ENCODE peak calls at places on chromosomes 1 and 21, in nine cellular contexts. E is tibial nerve, I is RWPE2, L is psoas muscle, T is hepatocyte, B is IMR-90, D is thoracic aorta, N is prostate gland, Q is kidney. J is an unnamed sample.

GRCh38 chr1:170893655-170894297 is 41.6 kb upstream of the MROH9 start:
- DNase-seq in D (no peak), L (no peak), E (no peak), Q (no peak), T (no peak), B (no peak), N (no peak), I (no peak), J (no peak)

GRCh38 chr1:202967684-202968281 is 726 bp upstream of the CYB5R1 start:
- DNase-seq in B (no peak), Q (no peak), I (no peak), N (no peak), D (no peak), E (no peak), T (peak; percentile 50), L (no peak), J (peak; percentile 26)

GRCh38 chr21:41817228-41817627 is 50.4 kb upstream of the RIPK4 start:
- DNase-seq in B (peak; percentile 83), I (no peak), Q (no peak), L (no peak), E (peak; percentile 58), N (peak; percentile 71), D (no peak), T (peak; percentile 81), J (peak; percentile 41)

GRCh38 chr21:25565272-25566199 is 41.7 kb downstream of the MRPL39 start:
- DNase-seq in L (no peak), T (no peak), I (no peak), N (no peak), E (no peak), B (no peak), D (no peak), Q (no peak), J (no peak)

GRCh38 chr1:214550339-214551051 is 907 bp downstream of the PTPN14 start:
- DNase-seq in T (no peak), L (no peak), I (no peak), Q (peak; percentile 70), N (no peak), D (no peak), B (no peak), E (no peak), J (no peak)

GRCh38 chr21:32516729-32517649 is 68.3 kb downstream of the TCP10L start:
- DNase-seq in Q (no peak), L (no peak), I (no peak), E (no peak), D (no peak), T (peak; percentile 28), B (peak; percentile 99), N (no peak), J (no peak)

GRCh38 chr21:35071347-35071746 is 22.2 kb upstream of the RUNX1 start:
- DNase-seq in B (no peak), L (no peak), E (no peak), D (no peak), N (no peak), I (no peak), Q (no peak), T (no peak), J (no peak)

GRCh38 chr1:152436593-152437338 is 22.7 kb upstream of the CRNN start:
- DNase-seq in I (no peak), D (no peak), Q (no peak), T (no peak), L (no peak), N (no peak), E (no peak), B (no peak), J (no peak)

GRCh38 chr1:231855966-231856365 is 229.4 kb downstream of the DISC1 start:
- DNase-seq in B (no peak), N (no peak), D (no peak), T (no peak), Q (no peak), E (no peak), I (no peak), L (no peak), J (no peak)

GRCh38 chr1:28508435-28508754 is 2.6 kb downstream of the RCC1 start:
- DNase-seq in I (no peak), Q (no peak), D (no peak), N (no peak), B (no peak), T (no peak), L (no peak), E (no peak), J (no peak)

GRCh38 chr1:181122227-181122626 is 33.7 kb downstream of the IER5 start:
- DNase-seq in N (no peak), I (no peak), E (no peak), L (peak; percentile 68), T (no peak), Q (no peak), D (no peak), B (no peak), J (no peak)

GRCh38 chr1:159007734-159008133 is 2.0 kb upstream of the IFI16 start:
- DNase-seq in T (no peak), D (no peak), Q (no peak), I (no peak), E (no peak), B (no peak), N (no peak), L (no peak), J (no peak)

GRCh38 chr1:159008744-159009188 is 941 bp upstream of the IFI16 start:
- DNase-seq in Q (no peak), T (no peak), N (no peak), D (no peak), E (no peak), I (no peak), L (no peak), B (peak; percentile 16), J (peak; percentile 76)

GRCh38 chr1:159010398-159010797 is 691 bp downstream of the IFI16 start:
- DNase-seq in B (no peak), Q (no peak), L (no peak), D (no peak), E (no peak), I (no peak), T (no peak), N (no peak), J (peak; percentile 11)

GRCh38 chr1:159009704-159010361 is at the start of gene IFI16:
- DNase-seq in D (peak; percentile 55), Q (no peak), B (peak; percentile 96), N (peak; percentile 64), E (peak; percentile 74), L (no peak), I (no peak), T (peak; percentile 83), J (peak; percentile 75)

DNA sequence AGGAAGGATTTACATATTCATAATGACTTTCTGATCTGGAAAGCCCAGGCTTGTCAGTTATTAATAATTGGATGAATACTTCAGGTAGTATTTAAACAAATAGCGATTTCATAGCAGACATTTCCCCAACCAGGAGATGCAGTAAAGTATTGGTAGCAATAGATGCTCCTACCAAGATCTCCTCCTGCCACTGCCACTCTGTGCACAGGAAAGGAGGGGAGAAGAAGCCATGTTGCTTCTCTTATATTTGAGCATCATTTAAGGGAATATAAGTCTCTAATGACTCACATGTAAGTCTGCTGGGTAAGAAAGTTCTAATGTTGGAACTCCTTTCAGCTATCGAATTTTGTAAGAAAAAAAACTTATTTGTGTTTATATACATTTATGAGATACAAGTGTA is 420 bp upstream of the IFI16 start:
- DNase-seq in B (no peak), T (no peak), L (no peak), I (no peak), D (no peak), Q (no peak), E (no peak), N (no peak), J (no peak)
- H3K4me1 ChIP-seq in B (peaks cover 13% of the 10 kb centered on the region), T (peaks cover 44% of the 10 kb centered on the region), L (no peaks in the 10 kb centered on the region), I (peaks cover 19% of the 10 kb centered on the region), D (peaks cover 7% of the 10 kb centered on the region), Q (peaks cover 2% of the 10 kb centered on the region), E (peaks cover 45% of the 10 kb centered on the region), N (no peaks in the 10 kb centered on the region), J (peaks cover 30% of the 10 kb centered on the region)

DNA sequence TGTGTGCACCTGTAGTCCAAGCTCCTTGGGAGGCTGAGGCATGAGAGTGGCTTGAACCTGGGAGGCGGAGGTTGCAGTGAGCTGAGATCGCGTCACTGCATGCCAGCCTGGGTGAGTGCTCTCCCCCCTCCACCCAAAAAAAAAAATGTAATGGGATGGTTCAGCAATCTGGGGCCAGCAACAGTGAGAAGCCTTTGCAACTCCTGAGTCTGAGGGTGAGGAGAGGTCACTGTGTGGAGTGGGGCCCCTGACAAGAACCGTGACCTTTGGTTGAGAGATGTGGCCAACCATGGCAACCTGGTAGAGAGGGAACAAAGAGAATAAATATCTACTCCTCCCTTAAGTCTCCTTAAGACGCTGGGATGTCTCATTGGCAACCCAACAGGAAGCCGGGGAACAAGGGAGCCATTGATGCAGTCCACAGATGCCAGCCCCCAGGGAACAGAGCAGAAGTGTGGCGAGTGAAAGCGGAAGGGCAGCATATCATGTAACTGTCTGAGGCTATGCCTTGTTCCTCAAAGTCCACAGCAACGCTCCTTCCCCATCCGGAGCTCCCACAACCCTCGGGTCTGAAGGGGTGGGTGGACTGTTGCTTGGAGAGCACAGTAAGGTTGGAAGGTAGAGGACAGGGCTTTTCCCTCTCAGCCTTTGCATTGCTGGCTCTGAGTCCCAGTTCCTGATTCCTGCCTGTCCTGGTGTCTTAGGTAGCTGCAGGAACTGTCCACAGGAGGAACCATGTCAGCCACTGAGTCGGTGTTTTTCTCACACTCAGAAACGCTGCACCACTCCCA is 8.3 kb downstream of the TRNP1 start:
- DNase-seq in T (peak; percentile 34), L (peak; percentile 64), B (no peak), N (no peak), I (peak; percentile 70), Q (no peak), D (no peak), E (peak; percentile 69), J (no peak)
- H3K4me1 ChIP-seq in T (peaks cover 53% of the 10 kb centered on the region), L (peaks cover 7% of the 10 kb centered on the region), B (peaks cover 47% of the 10 kb centered on the region), N (peaks cover 3% of the 10 kb centered on the region), I (peaks cover 68% of the 10 kb centered on the region), Q (peaks cover 30% of the 10 kb centered on the region), D (peaks cover 40% of the 10 kb centered on the region), E (peaks cover 51% of the 10 kb centered on the region), J (peaks cover 4% of the 10 kb centered on the region)

GRCh38 chr1:8595919-8596318 is 221.5 kb downstream of the RERE start:
- DNase-seq in L (no peak), I (no peak), Q (no peak), E (no peak), N (no peak), B (peak; percentile 84), T (no peak), D (no peak), J (no peak)
- H3K4me1 ChIP-seq in L (peaks cover 39% of the 10 kb centered on the region), I (no peaks in the 10 kb centered on the region), Q (peaks cover 14% of the 10 kb centered on the region), E (peaks cover 23% of the 10 kb centered on the region), N (peaks cover 5% of the 10 kb centered on the region), B (peaks cover 25% of the 10 kb centered on the region), T (peaks cover 15% of the 10 kb centered on the region), D (peaks cover 7% of the 10 kb centered on the region), J (no peaks in the 10 kb centered on the region)

GRCh38 chr1:201710632-201711031 is 118.3 kb upstream of the IPO9 start:
- DNase-seq in N (no peak), D (no peak), L (no peak), Q (no peak), E (no peak), T (no peak), I (no peak), B (no peak), J (no peak)

GRCh38 chr1:201713093-201713810 is 115.7 kb upstream of the IPO9 start:
- DNase-seq in E (peak; percentile 97), B (peak; percentile 99), T (peak; percentile 95), Q (peak; percentile 97), I (peak; percentile 95), N (peak; percentile 36), L (peak; percentile 96), D (peak; percentile 96), J (no peak)

GRCh38 chr1:201712387-201713092 is 116.4 kb upstream of the IPO9 start:
- DNase-seq in I (no peak), Q (no peak), D (no peak), E (no peak), T (no peak), L (no peak), N (no peak), B (no peak), J (no peak)

GRCh38 chr1:201711101-201711597 is 117.8 kb upstream of the IPO9 start:
- DNase-seq in D (no peak), I (no peak), N (no peak), L (no peak), T (no peak), Q (no peak), E (no peak), B (no peak), J (no peak)

GRCh38 chr1:201711811-201712210 is 117.1 kb upstream of the IPO9 start:
- DNase-seq in T (no peak), B (no peak), N (no peak), L (no peak), E (peak; percentile 43), Q (no peak), I (no peak), D (no peak), J (no peak)
- H3K4me1 ChIP-seq in T (peaks cover 38% of the 10 kb centered on the region), B (peaks cover 48% of the 10 kb centered on the region), N (no peaks in the 10 kb centered on the region), L (peaks cover 48% of the 10 kb centered on the region), E (peaks cover 74% of the 10 kb centered on the region), Q (peaks cover 12% of the 10 kb centered on the region), I (peaks cover 42% of the 10 kb centered on the region), D (peaks cover 55% of the 10 kb centered on the region), J (no peaks in the 10 kb centered on the region)

J was measured in CD4-positive, CD25-positive, alpha-beta regulatory T cell.